ENCODE peak calls at places on chromosomes 11 and 22, in five cellular contexts. A is kidney, I is GM23248, N is fibroblast of lung, E is HCT116. X is an unnamed sample. For H3K36me3, the result is how much of the 10 kb centered on the place peaks cover.

GRCh38 chr11:65403607-65404121 is 17.2 kb downstream of the FRMD8 start:
- DNase-seq in I (no peak), N (no peak), E (no peak), A (no peak), X (no peak)

GRCh38 chr11:35955636-35956035 is 11.8 kb downstream of the LDLRAD3 start:
- DNase-seq in N (no peak), E (no peak), A (no peak), I (no peak), X (no peak)

GRCh38 chr11:126491092-126491491 is 135.6 kb downstream of the ST3GAL4 start:
- DNase-seq in I (no peak), N (no peak), A (no peak), E (no peak), X (no peak)

GRCh38 chr11:103079833-103080232 is 12.1 kb downstream of the DCUN1D5 start:
- DNase-seq in E (no peak), A (no peak), I (peak), N (peak), X (peak)

GRCh38 chr11:119266517-119267255 is 50.2 kb downstream of the MCAM start:
- DNase-seq in N (no peak), A (no peak), I (no peak), E (no peak), X (no peak)

GRCh38 chr11:63536669-63537292 is at the start of gene PLAAT4:
- DNase-seq in A (no peak), N (peak), I (peak), E (no peak), X (peak)

GRCh38 chr11:7004482-7004881 is 15.7 kb downstream of the ZNF214 start:
- DNase-seq in A (no peak), E (no peak), I (peak), N (peak), X (no peak)

GRCh38 chr22:22460635-22461034 is 47.9 kb downstream of the ZNF280B start:
- DNase-seq in N (no peak), I (peak), E (peak), A (no peak), X (peak)

GRCh38 chr22:20551805-20552449 is 44.5 kb downstream of the MED15 start:
- DNase-seq in A (no peak), N (no peak), E (no peak), I (peak), X (no peak)

GRCh38 chr11:130868865-130869264 is 47.4 kb downstream of the SNX19 start:
- DNase-seq in N (no peak), A (no peak), I (no peak), E (no peak), X (no peak)

GRCh38 chr11:2820976-2821375 is 64.6 kb downstream of the CDKN1C start:
- DNase-seq in N (no peak), E (no peak), A (peak), I (no peak), X (no peak)

GRCh38 chr11:119389611-119390254 is 8.2 kb upstream of the USP2 start:
- DNase-seq in N (no peak), A (no peak), E (no peak), I (peak), X (no peak)

GRCh38 chr11:23236846-23237550 is 376.7 kb upstream of the CCDC179 start:
- DNase-seq in E (no peak), A (no peak), N (peak), I (peak), X (peak)

GRCh38 chr11:119027561-119028345 is 2.9 kb downstream of the SLC37A4 start:
- DNase-seq in A (no peak), N (no peak), E (no peak), I (no peak), X (no peak)

GRCh38 chr11:13687271-13687670 is 18.8 kb downstream of the FAR1 start:
- DNase-seq in I (no peak), N (no peak), A (no peak), E (no peak), X (no peak)

GRCh38 chr22:29641052-29641780 is 37.8 kb downstream of the NF2 start:
- DNase-seq in I (peak), N (no peak), A (no peak), E (no peak), X (peak)

GRCh38 chr11:47923667-47924066 is 56.7 kb upstream of the PTPRJ start:
- DNase-seq in A (no peak), N (peak), I (peak), E (no peak), X (no peak)

GRCh38 chr11:128482512-128483191 is 104.7 kb downstream of the ETS1 start:
- DNase-seq in N (peak), I (peak), E (no peak), A (peak), X (peak)

GRCh38 chr11:73201888-73202810 is 15.9 kb upstream of the P2RY2 start:
- DNase-seq in N (no peak), E (no peak), A (no peak), I (no peak), X (no peak)

GRCh38 chr22:39478461-39478860 is 21.6 kb downstream of the MGAT3 start:
- DNase-seq in I (peak), E (no peak), N (no peak), A (peak), X (peak)

GRCh38 chr11:131760191-131760951 is 390.0 kb downstream of the NTM start:
- DNase-seq in A (peak), E (no peak), N (peak), I (peak), X (peak)

GRCh38 chr11:78039919-78040671 is 17.0 kb upstream of the KCTD14 start:
- DNase-seq in E (no peak), I (peak), A (peak), N (peak), X (peak)

GRCh38 chr11:130145328-130145812 is 14.2 kb upstream of the ST14 start:
- DNase-seq in A (no peak), I (no peak), E (no peak), N (no peak), X (no peak)

GRCh38 chr22:21857501-21857914 is 9.9 kb downstream of the MAPK1 start:
- DNase-seq in N (no peak), E (no peak), I (peak), A (no peak), X (peak)

GRCh38 chr11:123973816-123974215 is 3.8 kb downstream of the OR10S1 start:
- DNase-seq in N (peak), E (peak), I (peak), A (no peak), X (peak)

GRCh38 chr11:34483475-34483874 is 30.1 kb downstream of the ELF5 start:
- DNase-seq in A (no peak), E (no peak), N (no peak), I (no peak), X (no peak)

GRCh38 chr11:13284776-13285588 is 7.4 kb downstream of the BMAL1 start:
- DNase-seq in N (no peak), A (no peak), E (no peak), I (no peak), X (no peak)

GRCh38 chr11:109784536-109784935 is 308.7 kb upstream of the ZC3H12C start:
- DNase-seq in I (no peak), A (no peak), E (no peak), N (no peak), X (no peak)

GRCh38 chr11:7893792-7894191 is 37.3 kb downstream of the OR10A6 start:
- DNase-seq in N (no peak), I (no peak), A (no peak), E (no peak), X (no peak)

GRCh38 chr11:131186629-131187075 is 183.8 kb upstream of the NTM start:
- DNase-seq in N (no peak), I (peak), A (no peak), E (no peak), X (no peak)

GRCh38 chr11:64229959-64230208 is 464 bp upstream of the DNAJC4 start:
- DNase-seq in N (no peak), A (no peak), E (no peak), I (no peak), X (no peak)

GRCh38 chr11:110921742-110922200 is 209.5 kb upstream of the ARHGAP20 start:
- DNase-seq in A (peak), I (peak), N (peak), E (no peak), X (peak)

GRCh38 chr11:74288161-74288560 is 23.3 kb downstream of the P4HA3 start:
- DNase-seq in I (peak), E (no peak), A (no peak), N (peak), X (peak)

GRCh38 chr22:40463017-40463631 is 92.7 kb downstream of the SGSM3 start:
- DNase-seq in E (no peak), N (no peak), I (no peak), A (no peak), X (no peak)

GRCh38 chr11:65291613-65292012 is 23.1 kb upstream of the CDC42EP2 start:
- DNase-seq in N (peak), E (no peak), I (peak), A (no peak), X (peak)

GRCh38 chr11:44365616-44366015 is 55.7 kb upstream of the ALX4 start:
- DNase-seq in N (no peak), I (no peak), E (no peak), A (no peak), X (no peak)
- H3K36me3 ChIP-seq in N (under half), I (under half), E (under half), A (under half), X (under half)

DNA sequence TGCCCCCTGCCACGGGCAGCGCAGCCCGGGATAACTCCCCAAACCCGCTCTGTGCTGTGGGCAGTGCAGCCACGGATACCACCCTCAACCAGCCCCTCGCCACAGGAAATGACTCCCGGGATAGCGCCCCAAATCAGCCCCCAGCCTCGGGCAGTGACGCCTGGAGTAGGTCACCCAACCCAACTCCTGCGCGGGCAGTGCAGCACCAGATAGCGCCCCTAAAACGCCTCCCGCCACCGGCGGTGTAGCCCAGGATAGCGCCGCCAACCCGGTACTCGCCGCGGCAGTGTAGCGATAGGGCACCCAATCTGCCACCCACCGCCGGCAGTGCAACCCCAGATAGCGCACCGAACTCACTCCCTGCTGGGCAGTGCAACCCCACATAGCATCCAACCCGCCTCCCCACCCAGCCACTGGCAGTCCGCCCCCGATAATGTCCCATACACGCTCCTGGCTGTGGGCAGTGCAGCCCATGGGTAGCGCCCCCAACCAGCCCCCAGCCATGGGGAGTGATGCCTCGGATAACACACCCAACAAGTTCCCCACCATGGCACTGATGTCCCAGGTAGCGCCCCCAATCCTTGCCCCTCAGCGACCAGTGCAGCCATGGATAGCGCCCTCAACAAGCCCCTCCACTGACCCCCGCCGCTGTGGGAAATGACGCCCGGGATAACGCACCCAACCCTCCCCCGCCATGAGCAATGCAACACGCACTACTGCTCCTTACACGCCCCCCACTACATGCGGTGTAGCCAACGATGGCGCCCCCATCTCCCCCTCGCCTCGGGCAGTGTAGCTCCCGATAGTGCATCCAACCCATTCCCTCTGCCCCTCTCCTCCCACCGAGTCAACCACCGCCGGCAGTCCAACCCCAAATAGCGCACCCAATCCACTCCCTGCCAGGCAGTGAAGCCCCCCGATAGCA is 1.4 kb downstream of the RFPL2 start:
- DNase-seq in N (no peak), I (no peak), E (no peak), A (no peak), X (no peak)
- H3K9ac ChIP-seq in N (no peak), I (no peak), E (no peak), A (no peak), X (no peak)

GRCh38 chr11:117205211-117205818 is 6.1 kb downstream of the TAGLN start:
- DNase-seq in A (no peak), I (no peak), E (no peak), N (no peak), X (no peak)
- H3K4me3 ChIP-seq in A (no peak), I (no peak), E (no peak), N (no peak), X (no peak)

GRCh38 chr11:121551463-121551862 is 98.7 kb upstream of the SORL1-AS1 start:
- DNase-seq in I (no peak), A (no peak), E (no peak), N (no peak), X (no peak)
- H3K36me3 ChIP-seq in I (under half), A (under half), E (under half), N (under half), X (under half)

DNA sequence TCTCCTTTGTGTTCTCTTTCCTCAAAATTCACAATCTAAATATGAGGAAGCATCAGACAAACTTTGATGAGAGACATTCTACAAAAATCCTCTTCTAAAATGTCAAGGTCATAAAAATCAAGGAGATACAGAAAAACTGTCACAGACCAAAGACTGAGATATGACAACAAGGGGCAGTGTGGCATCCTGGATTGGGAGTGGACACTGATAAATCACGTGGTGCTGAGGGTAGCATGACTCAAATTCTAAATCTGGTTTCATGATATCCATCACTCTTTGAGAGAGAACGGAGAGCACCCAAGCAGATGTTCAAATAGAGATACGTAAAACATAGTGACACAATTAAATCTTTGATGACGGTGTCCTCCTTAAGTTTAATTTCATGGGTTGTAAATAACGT is 13.0 kb upstream of the CARD18 start:
- DNase-seq in I (no peak), E (no peak), A (no peak), N (peak), X (no peak)
- H3K9ac ChIP-seq in I (no peak), E (no peak), A (no peak), N (no peak), X (no peak)

DNA sequence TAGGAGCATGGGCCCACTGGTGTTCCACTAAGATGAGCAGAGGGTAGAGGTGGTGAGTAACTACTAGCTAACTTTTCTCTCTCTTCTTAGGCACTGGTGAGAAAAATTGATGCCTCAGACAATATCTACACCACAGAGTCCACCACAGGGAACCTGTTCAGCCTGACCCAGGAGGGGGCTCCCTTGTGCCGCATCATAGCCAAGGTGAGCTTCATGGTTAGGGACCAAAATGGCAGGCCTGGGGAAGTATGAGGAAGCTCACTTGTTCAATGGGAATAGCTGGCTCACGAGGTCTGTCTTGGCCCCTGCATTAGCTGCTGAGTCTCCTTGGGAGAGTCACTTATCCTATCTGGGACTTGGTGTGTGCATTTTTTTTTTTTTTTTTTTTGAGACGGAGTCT is 75.9 kb downstream of the INSC start:
- DNase-seq in I (no peak), E (no peak), N (no peak), A (no peak), X (no peak)
- H3K4me3 ChIP-seq in I (no peak), E (no peak), N (no peak), A (no peak), X (no peak)